ENCODE peak calls at places on chromosomes 2 and 18, in seven cellular contexts. I, N, J, G, E, S and K are unnamed samples.

GRCh38 chr2:172179045-172179742 is 76.5 kb upstream of the DLX2 start:
- DNase-seq in S (peak), J (no peak), E (no peak), N (no peak), G (no peak), I (no peak), K (no peak)

GRCh38 chr2:190759749-190760213 is 110.9 kb downstream of the NAB1 start:
- DNase-seq in G (peak), S (peak), I (no peak), J (no peak), E (no peak), N (peak), K (peak)

GRCh38 chr2:214503568-214503967 is 92.7 kb downstream of the VWC2L start:
- DNase-seq in G (no peak), E (no peak), I (no peak), J (no peak), N (no peak), S (no peak), K (no peak)

GRCh38 chr2:69554981-69555380 is 88.6 kb downstream of the AAK1 start:
- DNase-seq in E (no peak), S (no peak), N (no peak), G (no peak), I (no peak), J (no peak), K (no peak)

GRCh38 chr2:235960716-235961640 is 207.2 kb downstream of the GBX2 start:
- DNase-seq in N (no peak), S (no peak), E (no peak), G (no peak), I (no peak), J (no peak), K (no peak)

GRCh38 chr2:104378853-104379374 is 475.0 kb upstream of the POU3F3 start:
- DNase-seq in S (no peak), N (peak), J (no peak), I (peak), G (no peak), E (peak), K (no peak)

GRCh38 chr18:45291616-45292612 is 323.4 kb upstream of the SLC14A2 start:
- DNase-seq in I (peak), E (no peak), N (no peak), J (no peak), S (peak), G (no peak), K (no peak)

GRCh38 chr2:9975328-9975727 is 23.8 kb downstream of the GRHL1 start:
- DNase-seq in E (no peak), J (no peak), I (no peak), G (peak), S (no peak), N (peak), K (no peak)

GRCh38 chr2:15965564-15966019 is 25.2 kb downstream of the MYCN start:
- DNase-seq in J (no peak), E (no peak), I (no peak), N (no peak), G (no peak), S (no peak), K (no peak)

GRCh38 chr2:18074476-18074875 is 196.0 kb downstream of the KCNS3 start:
- DNase-seq in E (no peak), S (no peak), J (no peak), G (no peak), I (no peak), N (no peak), K (no peak)

GRCh38 chr2:68436270-68436669 is 30.8 kb downstream of the FBXO48 start:
- DNase-seq in G (no peak), N (no peak), J (no peak), I (no peak), E (no peak), S (no peak), K (no peak)

GRCh38 chr2:70344195-70344594 is 42.3 kb upstream of the FAM136A start:
- DNase-seq in I (no peak), N (no peak), S (peak), E (no peak), G (no peak), J (no peak), K (no peak)

GRCh38 chr2:238851026-238851425 is 3.1 kb downstream of the TWIST2 start:
- DNase-seq in J (no peak), E (no peak), S (peak), N (no peak), I (no peak), G (no peak), K (no peak)

GRCh38 chr2:197183355-197183754 is 127.2 kb downstream of the ANKRD44 start:
- DNase-seq in J (no peak), G (no peak), E (no peak), N (no peak), I (no peak), S (peak), K (no peak)

GRCh38 chr2:102251042-102251848 is 60.1 kb upstream of the IL1RL1 start:
- DNase-seq in G (no peak), E (no peak), N (peak), S (peak), I (peak), J (no peak), K (no peak)

GRCh38 chr2:71460595-71461303 is 7.4 kb downstream of the DYSF start:
- DNase-seq in S (peak), G (no peak), N (peak), E (peak), I (peak), J (no peak), K (no peak)

GRCh38 chr2:134601266-134601665 is 117.5 kb downstream of the TMEM163 start:
- DNase-seq in E (no peak), I (no peak), G (no peak), N (no peak), J (no peak), S (no peak), K (no peak)

GRCh38 chr2:219541611-219542180 is 1.9 kb downstream of the CHPF start:
- DNase-seq in J (peak), E (peak), S (peak), G (no peak), N (peak), I (peak), K (no peak)
- H3K4me3 ChIP-seq in J (no peak), E (peak), S (peak), G (peak), N (peak), I (peak), K (peak)

GRCh38 chr2:192190474-192190873 is 4.3 kb downstream of the TMEFF2 start:
- DNase-seq in N (peak), E (peak), S (peak), J (no peak), I (peak), G (no peak), K (no peak)
- TF ChIP-seq CTCF in N (peak), E (peak), S (peak), J (no peak), I (peak), G (peak), K (peak)

DNA sequence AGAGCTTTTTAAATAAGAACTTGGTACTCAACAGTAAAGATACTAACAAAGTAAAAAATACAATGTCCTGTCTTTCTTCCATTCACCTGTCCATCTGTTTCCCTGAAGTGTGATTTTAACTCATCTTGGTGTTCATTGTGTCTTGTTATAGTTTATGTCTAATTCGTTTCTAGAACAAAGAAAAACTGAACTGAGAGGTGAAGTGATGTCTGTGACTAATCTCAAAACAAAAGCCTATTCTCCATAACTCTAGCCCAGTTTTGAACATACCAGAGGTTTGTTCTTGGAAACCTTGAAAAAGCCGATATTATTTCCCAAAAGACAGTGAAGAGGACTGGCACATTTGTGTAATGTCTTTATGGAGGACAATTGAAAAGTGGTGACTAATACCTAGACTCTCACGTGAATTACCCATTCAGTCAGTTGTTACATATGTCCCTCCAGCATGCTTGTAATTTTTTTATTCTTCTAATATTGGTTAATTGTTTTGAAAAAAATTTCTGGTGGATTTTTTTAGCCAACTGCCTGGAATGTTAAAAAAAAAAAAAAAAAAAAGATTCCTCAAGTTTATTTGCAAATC is 725.8 kb downstream of the SATB2 start:
- DNase-seq in I (no peak), G (no peak), N (no peak), S (no peak), E (no peak), J (no peak), K (no peak)
- H3K4me3 ChIP-seq in I (no peak), G (no peak), N (no peak), S (no peak), E (no peak), J (no peak), K (no peak)

GRCh38 chr2:42012651-42013050 is 35.2 kb upstream of the PKDCC start:
- DNase-seq in N (no peak), S (no peak), G (no peak), J (no peak), I (no peak), E (no peak), K (no peak)
- TF ChIP-seq CTCF in N (no peak), S (peak), G (peak), J (no peak), I (peak), E (peak), K (no peak)